ENCODE peak calls at places on chromosome 4, in nine cellular contexts. J is heart left ventricle, R is pancreas, W is HFF-Myc, D is tibial artery, T is psoas muscle, Y is HCT116, G is fibroblast of pulmonary artery, M is vagina. C is an unnamed sample.

GRCh38 chr4:30714408-30715031 is 5.6 kb upstream of the PCDH7 start:
- DNase-seq in J (no peak), R (peak), W (peak), D (no peak), T (no peak), Y (peak), G (peak), M (no peak), C (peak)

GRCh38 chr4:54077812-54078211 is 13.4 kb upstream of the CHIC2 start:
- DNase-seq in J (no peak), R (no peak), W (no peak), D (no peak), T (no peak), Y (no peak), G (peak), M (no peak), C (peak)

GRCh38 chr4:157751631-157752030 is 421.2 kb downstream of the GASK1B start:
- DNase-seq in J (no peak), R (no peak), W (no peak), D (no peak), T (no peak), Y (no peak), G (no peak), M (no peak), C (no peak)

GRCh38 chr4:159142985-159143384 is 40.1 kb downstream of the RAPGEF2 start:
- DNase-seq in J (no peak), R (no peak), W (no peak), D (no peak), T (no peak), Y (no peak), G (no peak), M (no peak), C (no peak)

GRCh38 chr4:145829629-145830395 is 108.8 kb downstream of the ZNF827 start:
- DNase-seq in J (no peak), R (no peak), W (no peak), D (no peak), T (no peak), Y (no peak), G (no peak), M (no peak), C (no peak)

GRCh38 chr4:22179124-22179874 is 230.7 kb upstream of the KCNIP4 start:
- DNase-seq in J (no peak), R (no peak), W (no peak), D (no peak), T (no peak), Y (no peak), G (peak), M (no peak), C (peak)

GRCh38 chr4:158949094-158949493 is 153.8 kb upstream of the RAPGEF2 start:
- DNase-seq in J (no peak), R (no peak), W (no peak), D (no peak), T (no peak), Y (no peak), G (peak), M (no peak), C (peak)

GRCh38 chr4:121113680-121114079 is 41.3 kb upstream of the NDNF start:
- DNase-seq in J (no peak), R (no peak), W (no peak), D (no peak), T (no peak), Y (no peak), G (no peak), M (no peak), C (no peak)

GRCh38 chr4:88008133-88008621 is 742 bp downstream of the PKD2 start:
- DNase-seq in J (peak), R (peak), W (no peak), D (peak), T (peak), Y (no peak), G (peak), M (no peak), C (peak)

GRCh38 chr4:19349416-19349815 is 902.3 kb upstream of the SLIT2 start:
- DNase-seq in J (no peak), R (no peak), W (no peak), D (no peak), T (no peak), Y (no peak), G (no peak), M (no peak), C (no peak)

GRCh38 chr4:70724463-70724862 is 2.7 kb downstream of the RUFY3 start:
- DNase-seq in J (no peak), R (no peak), W (no peak), D (no peak), T (no peak), Y (no peak), G (no peak), M (no peak), C (no peak)

GRCh38 chr4:169359961-169360360 is 89.2 kb upstream of the SH3RF1 start:
- DNase-seq in J (no peak), R (no peak), W (no peak), D (no peak), T (no peak), Y (no peak), G (no peak), M (no peak), C (no peak)

GRCh38 chr4:80271806-80272205 is 5.3 kb downstream of the FGF5 start:
- DNase-seq in J (no peak), R (no peak), W (no peak), D (no peak), T (no peak), Y (no peak), G (peak), M (no peak), C (peak)

GRCh38 chr4:75255261-75255660 is 258.9 kb downstream of the RCHY1 start:
- DNase-seq in J (no peak), R (no peak), W (no peak), D (no peak), T (no peak), Y (no peak), G (no peak), M (no peak), C (no peak)

GRCh38 chr4:184765473-184766346 is 31.8 kb upstream of the CENPU start:
- DNase-seq in J (no peak), R (no peak), W (no peak), D (peak), T (no peak), Y (no peak), G (no peak), M (no peak), C (no peak)

GRCh38 chr4:76709454-76709853 is 188.5 kb downstream of the SOWAHB start:
- DNase-seq in J (no peak), R (no peak), W (no peak), D (no peak), T (no peak), Y (no peak), G (no peak), M (no peak), C (peak)

GRCh38 chr4:140739971-140740370 is 16.2 kb downstream of the TBC1D9 start:
- DNase-seq in J (no peak), R (no peak), W (no peak), D (no peak), T (no peak), Y (no peak), G (no peak), M (no peak), C (no peak)

GRCh38 chr4:134201216-134202098 is at the start of gene PABPC4L:
- DNase-seq in J (peak), R (no peak), W (no peak), D (peak), T (peak), Y (no peak), G (peak), M (no peak), C (peak)

GRCh38 chr4:128177376-128177959 is 110.1 kb downstream of the PGRMC2 start:
- DNase-seq in J (no peak), R (no peak), W (no peak), D (no peak), T (no peak), Y (no peak), G (no peak), M (no peak), C (peak)

GRCh38 chr4:135319685-135320084 is 1118.1 kb upstream of the PABPC4L start:
- DNase-seq in J (no peak), R (no peak), W (no peak), D (no peak), T (no peak), Y (peak), G (peak), M (no peak), C (no peak)
- TF ChIP-seq CTCF in J (no peak), R (no peak), W (no peak), D (no peak), T (no peak), Y (peak), G (peak), M (no peak), C (no peak)

GRCh38 chr4:139635966-139636365 is 29.7 kb upstream of the MGST2 start:
- DNase-seq in J (no peak), R (no peak), W (no peak), D (no peak), T (no peak), Y (no peak), G (no peak), M (no peak), C (no peak)
- H3K4me3 ChIP-seq in J (no peak), R (no peak), W (no peak), D (no peak), T (no peak), Y (no peak), G (no peak), M (no peak), C (no peak)

DNA sequence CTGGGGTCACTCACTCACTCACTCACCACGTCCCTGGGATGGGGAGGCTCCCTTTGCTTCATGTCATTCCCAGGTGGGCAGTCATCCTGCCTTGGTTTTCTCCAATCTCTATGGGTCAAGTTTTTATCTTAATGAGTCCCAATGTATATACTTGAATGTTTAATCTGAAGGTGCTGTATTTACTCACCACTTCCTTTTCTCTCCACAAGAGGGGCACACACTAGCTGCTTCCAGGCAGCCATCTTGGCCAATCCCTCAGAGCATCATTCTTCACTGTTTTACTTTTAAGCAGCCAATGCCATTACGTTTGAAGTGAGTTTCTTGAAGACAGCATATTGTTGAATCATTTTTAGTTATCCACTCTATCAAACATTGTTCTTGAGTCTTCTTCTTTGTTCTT is 153.4 kb upstream of the ARSJ start:
- DNase-seq in J (no peak), R (no peak), W (peak), D (no peak), T (no peak), Y (no peak), G (peak), M (no peak), C (no peak)
- TF ChIP-seq CTCF in J (no peak), R (peak), W (peak), D (no peak), T (no peak), Y (peak), G (peak), M (no peak), C (peak)

DNA sequence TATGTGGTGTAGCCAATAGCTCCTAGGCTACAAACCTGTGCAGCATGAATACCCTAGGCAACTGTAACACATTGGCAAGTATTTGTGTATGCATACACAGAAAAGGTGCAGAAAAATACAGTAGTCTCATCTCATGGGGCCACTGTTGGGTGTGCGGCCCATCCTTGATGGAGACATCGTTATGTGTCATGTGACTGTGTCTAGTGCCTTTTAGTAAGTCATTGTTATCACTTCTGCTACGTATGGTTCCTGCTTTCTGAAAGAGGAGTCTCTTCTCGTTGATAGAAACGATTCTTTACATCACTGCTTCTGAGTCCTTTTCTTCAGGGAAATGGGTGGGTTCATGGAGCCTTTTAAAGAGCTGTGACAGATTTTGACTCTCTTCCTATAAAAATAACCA is 10.4 kb upstream of the STK32B start:
- DNase-seq in J (no peak), R (no peak), W (no peak), D (no peak), T (no peak), Y (no peak), G (no peak), M (no peak), C (no peak)
- H3K4me3 ChIP-seq in J (no peak), R (no peak), W (no peak), D (no peak), T (no peak), Y (no peak), G (no peak), M (no peak), C (no peak)

GRCh38 chr4:32000846-32001488 is 1280.8 kb downstream of the PCDH7 start:
- DNase-seq in J (no peak), R (no peak), W (no peak), D (no peak), T (no peak), Y (no peak), G (no peak), M (no peak), C (no peak)

GRCh38 chr4:31998807-31999206 is 1278.6 kb downstream of the PCDH7 start:
- DNase-seq in J (no peak), R (no peak), W (no peak), D (no peak), T (no peak), Y (no peak), G (no peak), M (no peak), C (no peak)

GRCh38 chr4:32002037-32002747 is 1282.0 kb downstream of the PCDH7 start:
- DNase-seq in J (no peak), R (no peak), W (no peak), D (no peak), T (no peak), Y (no peak), G (no peak), M (no peak), C (no peak)

GRCh38 chr4:31995943-31996901 is 1276.1 kb downstream of the PCDH7 start:
- DNase-seq in J (no peak), R (peak), W (no peak), D (no peak), T (no peak), Y (no peak), G (no peak), M (no peak), C (no peak)
- TF ChIP-seq CTCF in J (no peak), R (no peak), W (no peak), D (no peak), T (no peak), Y (no peak), G (no peak), M (no peak), C (no peak)

GRCh38 chr4:89306486-89307184 is 965 bp downstream of the GPRIN3 start:
- DNase-seq in J (no peak), R (no peak), W (no peak), D (no peak), T (no peak), Y (no peak), G (no peak), M (no peak), C (no peak)
- H3K4me3 ChIP-seq in J (peak), R (peak), W (no peak), D (peak), T (peak), Y (no peak), G (no peak), M (peak), C (no peak)

GRCh38 chr4:122797405-122798094 is 29.1 kb upstream of the FGF2 start:
- DNase-seq in J (no peak), R (no peak), W (no peak), D (no peak), T (no peak), Y (no peak), G (no peak), M (no peak), C (no peak)
- TF ChIP-seq CTCF in J (no peak), R (no peak), W (no peak), D (no peak), T (no peak), Y (no peak), G (no peak), M (no peak), C (no peak)

GRCh38 chr4:104983615-104984179 is 163.0 kb upstream of the TET2 start:
- DNase-seq in J (no peak), R (no peak), W (no peak), D (no peak), T (no peak), Y (no peak), G (no peak), M (no peak), C (no peak)
- H3K4me3 ChIP-seq in J (no peak), R (no peak), W (no peak), D (no peak), T (no peak), Y (no peak), G (no peak), M (no peak), C (no peak)

GRCh38 chr4:12036450-12036849 is 607.8 kb upstream of the HS3ST1 start:
- DNase-seq in J (peak), R (no peak), W (no peak), D (no peak), T (no peak), Y (no peak), G (peak), M (no peak), C (peak)

DNA sequence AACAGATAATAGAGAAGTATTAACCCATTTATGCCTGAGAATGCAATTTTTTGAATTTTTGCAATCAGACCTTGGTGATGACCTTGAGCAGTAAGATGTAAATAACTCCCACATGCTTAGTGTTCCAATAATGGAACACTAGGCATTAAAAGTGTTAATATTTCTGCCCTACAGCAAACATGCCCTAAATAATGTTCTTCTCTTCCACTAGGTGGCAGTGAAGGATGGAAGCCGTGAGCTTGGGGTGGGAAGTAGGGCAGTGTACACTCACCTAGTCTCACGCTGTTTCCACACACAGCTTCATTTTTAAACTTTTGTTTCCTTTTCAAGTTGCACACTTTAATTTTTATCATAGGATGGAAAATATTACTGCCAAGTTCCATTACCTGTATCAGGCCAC is 613.1 kb upstream of the HS3ST1 start:
- DNase-seq in J (no peak), R (no peak), W (no peak), D (no peak), T (no peak), Y (no peak), G (peak), M (no peak), C (no peak)
- TF ChIP-seq CTCF in J (peak), R (no peak), W (no peak), D (no peak), T (no peak), Y (peak), G (peak), M (no peak), C (peak)

GRCh38 chr4:137532869-137533236 is 559 bp upstream of the PCDH18 start:
- DNase-seq in J (no peak), R (no peak), W (no peak), D (no peak), T (no peak), Y (no peak), G (no peak), M (no peak), C (no peak)

GRCh38 chr4:137529432-137529831 is 2.9 kb downstream of the PCDH18 start:
- DNase-seq in J (no peak), R (no peak), W (no peak), D (no peak), T (no peak), Y (no peak), G (no peak), M (no peak), C (no peak)

GRCh38 chr4:137531951-137532868 is at the start of gene PCDH18:
- DNase-seq in J (peak), R (peak), W (peak), D (peak), T (peak), Y (no peak), G (peak), M (no peak), C (peak)

GRCh38 chr4:137531121-137531520 is 1.2 kb downstream of the PCDH18 start:
- DNase-seq in J (no peak), R (no peak), W (no peak), D (no peak), T (no peak), Y (no peak), G (peak), M (no peak), C (peak)

DNA sequence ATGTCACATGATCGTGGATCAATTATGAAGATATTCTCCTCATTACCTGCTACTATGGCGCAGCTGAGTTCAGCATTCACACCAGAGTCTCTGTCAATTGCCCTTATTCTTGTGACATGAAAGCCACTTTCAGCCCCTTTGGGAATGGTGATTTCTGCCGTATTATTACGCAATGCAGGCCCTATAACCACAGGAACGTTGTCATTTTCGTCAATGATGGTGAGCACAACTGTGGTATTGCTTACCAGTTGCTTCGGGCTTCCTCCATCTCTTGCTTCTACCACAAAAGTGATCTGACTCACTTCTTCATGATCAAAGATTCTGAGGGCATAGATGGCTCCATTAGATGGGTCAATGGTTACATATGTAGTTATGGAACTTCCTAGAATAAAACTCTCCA is 2.1 kb downstream of the PCDH18 start:
- DNase-seq in J (no peak), R (no peak), W (no peak), D (no peak), T (no peak), Y (no peak), G (peak), M (no peak), C (peak)
- H3K4me3 ChIP-seq in J (peak), R (no peak), W (peak), D (peak), T (peak), Y (no peak), G (peak), M (peak), C (peak)

C was measured in fibroblast of the aortic adventitia.